ENCODE peak calls at places on chromosomes 5 and 9, in seven cellular contexts. One of them, this sample, is unnamed.

GRCh38 chr9:28389411-28389810 is 816.1 kb upstream of the C9orf72 start:
- DNase-seq in GM06990: no peak
- DNase-seq in upper lobe of right lung: no peak
- DNase-seq in stomach: no peak
- DNase-seq in ovary: no peak
- DNase-seq in astrocyte of the cerebellum: no peak
- DNase-seq in lower leg skin: no peak
- DNase-seq in this sample: no peak

GRCh38 chr9:94961870-94962269 is 235.4 kb downstream of the AOPEP start:
- DNase-seq in ovary: no peak
- DNase-seq in lower leg skin: no peak
- DNase-seq in astrocyte of the cerebellum: no peak
- DNase-seq in stomach: no peak
- DNase-seq in upper lobe of right lung: no peak
- DNase-seq in GM06990: no peak
- DNase-seq in this sample: no peak

GRCh38 chr9:104927216-104927911 is 591 bp downstream of the ABCA1 start:
- DNase-seq in lower leg skin: peak
- DNase-seq in GM06990: peak
- DNase-seq in astrocyte of the cerebellum: no peak
- DNase-seq in upper lobe of right lung: peak
- DNase-seq in stomach: peak
- DNase-seq in ovary: peak
- DNase-seq in this sample: peak

GRCh38 chr9:123997665-123998277 is 13.8 kb upstream of the LHX2 start:
- DNase-seq in upper lobe of right lung: peak
- DNase-seq in stomach: no peak
- DNase-seq in astrocyte of the cerebellum: no peak
- DNase-seq in GM06990: peak
- DNase-seq in lower leg skin: peak
- DNase-seq in ovary: peak
- DNase-seq in this sample: no peak

GRCh38 chr9:130239741-130240241 is 25.8 kb upstream of the HMCN2 start:
- DNase-seq in ovary: no peak
- DNase-seq in upper lobe of right lung: no peak
- DNase-seq in astrocyte of the cerebellum: no peak
- DNase-seq in lower leg skin: no peak
- DNase-seq in GM06990: peak
- DNase-seq in stomach: no peak
- DNase-seq in this sample: no peak

GRCh38 chr9:38133595-38133994 is 64.6 kb upstream of the SHB start:
- DNase-seq in stomach: no peak
- DNase-seq in lower leg skin: no peak
- DNase-seq in upper lobe of right lung: no peak
- DNase-seq in astrocyte of the cerebellum: no peak
- DNase-seq in ovary: no peak
- DNase-seq in GM06990: no peak
- DNase-seq in this sample: no peak

GRCh38 chr9:127316586-127317383 is 52.2 kb downstream of the GARNL3 start:
- DNase-seq in upper lobe of right lung: no peak
- DNase-seq in lower leg skin: no peak
- DNase-seq in GM06990: peak
- DNase-seq in stomach: no peak
- DNase-seq in astrocyte of the cerebellum: no peak
- DNase-seq in ovary: no peak
- DNase-seq in this sample: no peak

GRCh38 chr5:92769986-92770385 is 811.0 kb downstream of the NR2F1-AS1 start:
- DNase-seq in upper lobe of right lung: no peak
- DNase-seq in stomach: no peak
- DNase-seq in ovary: no peak
- DNase-seq in GM06990: no peak
- DNase-seq in lower leg skin: no peak
- DNase-seq in astrocyte of the cerebellum: no peak
- DNase-seq in this sample: no peak

GRCh38 chr5:72790188-72790587 is 26.3 kb upstream of the TNPO1 start:
- DNase-seq in ovary: no peak
- DNase-seq in upper lobe of right lung: no peak
- DNase-seq in lower leg skin: no peak
- DNase-seq in astrocyte of the cerebellum: no peak
- DNase-seq in GM06990: no peak
- DNase-seq in stomach: no peak
- DNase-seq in this sample: no peak

GRCh38 chr5:136123236-136123768 is 9.3 kb upstream of the SMAD5 start:
- DNase-seq in GM06990: no peak
- DNase-seq in astrocyte of the cerebellum: no peak
- DNase-seq in lower leg skin: no peak
- DNase-seq in stomach: no peak
- DNase-seq in ovary: no peak
- DNase-seq in upper lobe of right lung: no peak
- DNase-seq in this sample: no peak

GRCh38 chr9:101586651-101587050 is 8.1 kb downstream of the PPP3R2 start:
- DNase-seq in ovary: no peak
- DNase-seq in lower leg skin: no peak
- DNase-seq in stomach: no peak
- DNase-seq in GM06990: no peak
- DNase-seq in upper lobe of right lung: no peak
- DNase-seq in astrocyte of the cerebellum: no peak
- DNase-seq in this sample: no peak

GRCh38 chr5:56534102-56534501 is 281.2 kb upstream of the MAP3K1 start:
- DNase-seq in GM06990: no peak
- DNase-seq in stomach: peak
- DNase-seq in upper lobe of right lung: no peak
- DNase-seq in astrocyte of the cerebellum: no peak
- DNase-seq in lower leg skin: no peak
- DNase-seq in ovary: no peak
- DNase-seq in this sample: no peak

GRCh38 chr9:88045686-88046085 is 71.4 kb upstream of the CDK20 start:
- DNase-seq in stomach: no peak
- DNase-seq in astrocyte of the cerebellum: no peak
- DNase-seq in upper lobe of right lung: no peak
- DNase-seq in lower leg skin: no peak
- DNase-seq in GM06990: no peak
- DNase-seq in ovary: no peak
- DNase-seq in this sample: no peak

GRCh38 chr9:133712221-133713100 is 25.7 kb downstream of the SARDH start:
- DNase-seq in stomach: no peak
- DNase-seq in ovary: peak
- DNase-seq in lower leg skin: no peak
- DNase-seq in upper lobe of right lung: peak
- DNase-seq in GM06990: no peak
- DNase-seq in astrocyte of the cerebellum: no peak
- DNase-seq in this sample: no peak

GRCh38 chr5:93922551-93922950 is 181.2 kb upstream of the POU5F2 start:
- DNase-seq in lower leg skin: no peak
- DNase-seq in GM06990: no peak
- DNase-seq in ovary: no peak
- DNase-seq in upper lobe of right lung: no peak
- DNase-seq in stomach: no peak
- DNase-seq in astrocyte of the cerebellum: no peak
- DNase-seq in this sample: no peak

GRCh38 chr5:137710086-137710485 is 25.8 kb downstream of the KLHL3 start:
- DNase-seq in GM06990: no peak
- DNase-seq in upper lobe of right lung: no peak
- DNase-seq in astrocyte of the cerebellum: no peak
- DNase-seq in ovary: no peak
- DNase-seq in stomach: no peak
- DNase-seq in lower leg skin: no peak
- DNase-seq in this sample: no peak

GRCh38 chr5:54651482-54652076 is 134.0 kb downstream of the SNX18 start:
- DNase-seq in lower leg skin: peak
- DNase-seq in upper lobe of right lung: peak
- DNase-seq in astrocyte of the cerebellum: no peak
- DNase-seq in GM06990: no peak
- DNase-seq in ovary: peak
- DNase-seq in stomach: peak
- DNase-seq in this sample: peak

GRCh38 chr5:39355324-39355723 is 9.0 kb downstream of the C9 start:
- DNase-seq in astrocyte of the cerebellum: no peak
- DNase-seq in GM06990: no peak
- DNase-seq in ovary: no peak
- DNase-seq in upper lobe of right lung: no peak
- DNase-seq in stomach: no peak
- DNase-seq in lower leg skin: no peak
- DNase-seq in this sample: no peak

GRCh38 chr9:102875687-102876086 is 119.4 kb upstream of the CYLC2 start:
- DNase-seq in astrocyte of the cerebellum: no peak
- DNase-seq in ovary: no peak
- DNase-seq in lower leg skin: no peak
- DNase-seq in GM06990: no peak
- DNase-seq in stomach: no peak
- DNase-seq in upper lobe of right lung: no peak
- DNase-seq in this sample: no peak

GRCh38 chr5:38554860-38555259 is 1.6 kb downstream of the LIFR start:
- DNase-seq in stomach: no peak
- DNase-seq in upper lobe of right lung: no peak
- DNase-seq in astrocyte of the cerebellum: no peak
- DNase-seq in lower leg skin: no peak
- DNase-seq in GM06990: no peak
- DNase-seq in ovary: no peak
- DNase-seq in this sample: no peak

GRCh38 chr5:72106922-72107873 is at the start of gene MAP1B:
- DNase-seq in ovary: peak
- DNase-seq in lower leg skin: peak
- DNase-seq in GM06990: peak
- DNase-seq in stomach: no peak
- DNase-seq in astrocyte of the cerebellum: no peak
- DNase-seq in upper lobe of right lung: no peak
- DNase-seq in this sample: peak

GRCh38 chr5:81782811-81783210 is 31.9 kb upstream of the SSBP2 start:
- DNase-seq in upper lobe of right lung: no peak
- DNase-seq in stomach: no peak
- DNase-seq in lower leg skin: no peak
- DNase-seq in ovary: no peak
- DNase-seq in GM06990: no peak
- DNase-seq in astrocyte of the cerebellum: no peak
- DNase-seq in this sample: no peak

GRCh38 chr5:151259931-151260330 is 6.9 kb downstream of the GM2A start:
- DNase-seq in upper lobe of right lung: no peak
- DNase-seq in stomach: no peak
- DNase-seq in GM06990: no peak
- DNase-seq in astrocyte of the cerebellum: no peak
- DNase-seq in ovary: no peak
- DNase-seq in lower leg skin: peak
- DNase-seq in this sample: no peak

GRCh38 chr5:74281191-74281590 is 359.3 kb downstream of the ENC1 start:
- DNase-seq in astrocyte of the cerebellum: no peak
- DNase-seq in upper lobe of right lung: no peak
- DNase-seq in ovary: no peak
- DNase-seq in GM06990: no peak
- DNase-seq in stomach: no peak
- DNase-seq in lower leg skin: no peak
- DNase-seq in this sample: no peak

GRCh38 chr5:110040178-110040577 is 350.5 kb downstream of the MAN2A1 start:
- DNase-seq in upper lobe of right lung: no peak
- DNase-seq in stomach: no peak
- DNase-seq in ovary: no peak
- DNase-seq in GM06990: no peak
- DNase-seq in lower leg skin: no peak
- DNase-seq in astrocyte of the cerebellum: no peak
- DNase-seq in this sample: no peak

GRCh38 chr9:84659273-84659672 is 10.3 kb upstream of the NTRK2 start:
- DNase-seq in GM06990: no peak
- DNase-seq in stomach: no peak
- DNase-seq in upper lobe of right lung: no peak
- DNase-seq in lower leg skin: no peak
- DNase-seq in astrocyte of the cerebellum: no peak
- DNase-seq in ovary: no peak
- DNase-seq in this sample: no peak

GRCh38 chr5:65341835-65342234 is 139.9 kb downstream of the ADAMTS6 start:
- DNase-seq in upper lobe of right lung: no peak
- DNase-seq in GM06990: no peak
- DNase-seq in astrocyte of the cerebellum: no peak
- DNase-seq in ovary: no peak
- DNase-seq in lower leg skin: no peak
- DNase-seq in stomach: no peak
- DNase-seq in this sample: no peak

GRCh38 chr5:150653145-150653761 is 7.8 kb upstream of the MYOZ3 start:
- DNase-seq in stomach: no peak
- DNase-seq in upper lobe of right lung: no peak
- DNase-seq in lower leg skin: no peak
- DNase-seq in GM06990: no peak
- DNase-seq in astrocyte of the cerebellum: no peak
- DNase-seq in ovary: no peak
- DNase-seq in this sample: no peak

GRCh38 chr5:5588386-5588785 is 165.9 kb downstream of the ICE1 start:
- DNase-seq in upper lobe of right lung: no peak
- DNase-seq in ovary: no peak
- DNase-seq in astrocyte of the cerebellum: no peak
- DNase-seq in GM06990: no peak
- DNase-seq in lower leg skin: no peak
- DNase-seq in stomach: no peak
- DNase-seq in this sample: no peak

GRCh38 chr9:73200694-73201432 is 49.2 kb downstream of the ANXA1 start:
- DNase-seq in ovary: no peak
- DNase-seq in astrocyte of the cerebellum: no peak
- DNase-seq in GM06990: no peak
- DNase-seq in stomach: no peak
- DNase-seq in upper lobe of right lung: no peak
- DNase-seq in lower leg skin: no peak
- DNase-seq in this sample: no peak
- H3K4me3 ChIP-seq in ovary: no peak
- H3K4me3 ChIP-seq in astrocyte of the cerebellum: no peak
- H3K4me3 ChIP-seq in GM06990: no peak
- H3K4me3 ChIP-seq in stomach: no peak
- H3K4me3 ChIP-seq in upper lobe of right lung: no peak
- H3K4me3 ChIP-seq in lower leg skin: no peak
- H3K4me3 ChIP-seq in this sample: no peak

GRCh38 chr9:93813687-93814560 is 141.2 kb downstream of the BARX1 start:
- DNase-seq in upper lobe of right lung: peak
- DNase-seq in lower leg skin: peak
- DNase-seq in astrocyte of the cerebellum: no peak
- DNase-seq in GM06990: no peak
- DNase-seq in ovary: no peak
- DNase-seq in stomach: no peak
- DNase-seq in this sample: no peak
- TF ChIP-seq CTCF in upper lobe of right lung: no peak
- TF ChIP-seq CTCF in lower leg skin: no peak
- TF ChIP-seq CTCF in astrocyte of the cerebellum: no peak
- TF ChIP-seq CTCF in GM06990: no peak
- TF ChIP-seq CTCF in ovary: no peak
- TF ChIP-seq CTCF in stomach: no peak
- TF ChIP-seq CTCF in this sample: no peak

GRCh38 chr9:22357016-22357415 is 89.6 kb upstream of the DMRTA1 start:
- DNase-seq in lower leg skin: no peak
- DNase-seq in GM06990: no peak
- DNase-seq in upper lobe of right lung: no peak
- DNase-seq in stomach: no peak
- DNase-seq in astrocyte of the cerebellum: no peak
- DNase-seq in ovary: no peak
- DNase-seq in this sample: no peak
- H3K4me3 ChIP-seq in lower leg skin: no peak
- H3K4me3 ChIP-seq in GM06990: no peak
- H3K4me3 ChIP-seq in upper lobe of right lung: no peak
- H3K4me3 ChIP-seq in stomach: no peak
- H3K4me3 ChIP-seq in astrocyte of the cerebellum: no peak
- H3K4me3 ChIP-seq in ovary: no peak
- H3K4me3 ChIP-seq in this sample: no peak

DNA sequence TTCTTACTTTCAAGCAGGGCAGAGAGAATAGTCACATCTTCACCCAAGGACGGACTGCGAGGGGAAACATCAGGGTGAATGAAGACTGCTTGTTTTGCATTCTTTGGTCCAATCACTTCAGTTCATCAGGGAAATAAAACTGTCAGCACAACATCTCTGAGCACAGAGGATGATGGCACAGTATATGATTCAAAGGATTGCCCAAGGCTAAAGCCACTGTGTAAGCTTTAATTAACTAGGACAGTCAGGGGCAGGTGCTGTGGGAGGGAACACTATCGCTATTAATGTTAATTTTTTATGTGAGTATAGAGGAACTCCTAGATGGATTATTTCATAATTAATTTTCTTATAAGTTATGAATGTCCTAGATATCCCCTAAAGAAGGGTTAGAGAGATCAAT is 112.1 kb downstream of the BASP1 start:
- DNase-seq in upper lobe of right lung: no peak
- DNase-seq in stomach: no peak
- DNase-seq in lower leg skin: no peak
- DNase-seq in GM06990: no peak
- DNase-seq in ovary: no peak
- DNase-seq in astrocyte of the cerebellum: no peak
- DNase-seq in this sample: no peak
- TF ChIP-seq CTCF in upper lobe of right lung: no peak
- TF ChIP-seq CTCF in stomach: no peak
- TF ChIP-seq CTCF in lower leg skin: no peak
- TF ChIP-seq CTCF in GM06990: no peak
- TF ChIP-seq CTCF in ovary: no peak
- TF ChIP-seq CTCF in astrocyte of the cerebellum: no peak
- TF ChIP-seq CTCF in this sample: no peak

This sample was measured in coronary artery.